ENCODE peak calls at places on chromosomes 13 and 19, in eight cellular contexts. One of them, this sample, is unnamed.
A peak's percentile ranks its signal among the peaks of the same experiment; 100 is the strongest.

GRCh38 chr19:53521373-53522202 is 16.4 kb upstream of the ZNF331 start:
- DNase-seq in esophagus muscularis mucosa: no peak
- DNase-seq in astrocyte of the spinal cord: no peak
- DNase-seq in cardiac fibroblast: no peak
- DNase-seq in right atrium auricular region: no peak
- DNase-seq in progenitor cell of endocrine pancreas: no peak
- DNase-seq in Peyer's patch: no peak
- DNase-seq in glutamatergic neuron: no peak
- DNase-seq in this sample: no peak

GRCh38 chr19:32817913-32818476 is 51.6 kb downstream of the SLC7A9 start:
- DNase-seq in Peyer's patch: no peak
- DNase-seq in astrocyte of the spinal cord: no peak
- DNase-seq in cardiac fibroblast: no peak
- DNase-seq in right atrium auricular region: no peak
- DNase-seq in glutamatergic neuron: no peak
- DNase-seq in esophagus muscularis mucosa: no peak
- DNase-seq in progenitor cell of endocrine pancreas: no peak
- DNase-seq in this sample: no peak

GRCh38 chr13:44764334-44764733 is 188.2 kb upstream of the TSC22D1 start:
- DNase-seq in cardiac fibroblast: no peak
- DNase-seq in glutamatergic neuron: no peak
- DNase-seq in astrocyte of the spinal cord: no peak
- DNase-seq in Peyer's patch: no peak
- DNase-seq in right atrium auricular region: no peak
- DNase-seq in progenitor cell of endocrine pancreas: no peak
- DNase-seq in esophagus muscularis mucosa: no peak
- DNase-seq in this sample: peak; percentile 3

GRCh38 chr13:98918771-98919170 is 59.1 kb downstream of the DOCK9 start:
- DNase-seq in progenitor cell of endocrine pancreas: no peak
- DNase-seq in Peyer's patch: no peak
- DNase-seq in esophagus muscularis mucosa: no peak
- DNase-seq in right atrium auricular region: no peak
- DNase-seq in astrocyte of the spinal cord: no peak
- DNase-seq in cardiac fibroblast: peak; percentile 35
- DNase-seq in glutamatergic neuron: no peak
- DNase-seq in this sample: no peak

GRCh38 chr13:76414320-76414719 is 471.9 kb downstream of the KCTD12 start:
- DNase-seq in Peyer's patch: no peak
- DNase-seq in progenitor cell of endocrine pancreas: no peak
- DNase-seq in esophagus muscularis mucosa: no peak
- DNase-seq in glutamatergic neuron: no peak
- DNase-seq in right atrium auricular region: no peak
- DNase-seq in cardiac fibroblast: no peak
- DNase-seq in astrocyte of the spinal cord: no peak
- DNase-seq in this sample: no peak

GRCh38 chr19:44112802-44113137 is 429 bp upstream of the ZNF225 start:
- DNase-seq in cardiac fibroblast: no peak
- DNase-seq in astrocyte of the spinal cord: no peak
- DNase-seq in esophagus muscularis mucosa: no peak
- DNase-seq in progenitor cell of endocrine pancreas: no peak
- DNase-seq in Peyer's patch: no peak
- DNase-seq in glutamatergic neuron: no peak
- DNase-seq in right atrium auricular region: no peak
- DNase-seq in this sample: no peak

GRCh38 chr19:56933014-56933705 is 92.6 kb upstream of the PEG3 start:
- DNase-seq in cardiac fibroblast: no peak
- DNase-seq in right atrium auricular region: no peak
- DNase-seq in esophagus muscularis mucosa: no peak
- DNase-seq in progenitor cell of endocrine pancreas: no peak
- DNase-seq in astrocyte of the spinal cord: no peak
- DNase-seq in glutamatergic neuron: no peak
- DNase-seq in Peyer's patch: no peak
- DNase-seq in this sample: no peak

GRCh38 chr19:8261347-8261746 is 46.8 kb downstream of the CD320 start:
- DNase-seq in progenitor cell of endocrine pancreas: no peak
- DNase-seq in astrocyte of the spinal cord: no peak
- DNase-seq in Peyer's patch: no peak
- DNase-seq in esophagus muscularis mucosa: no peak
- DNase-seq in glutamatergic neuron: no peak
- DNase-seq in right atrium auricular region: no peak
- DNase-seq in cardiac fibroblast: no peak
- DNase-seq in this sample: no peak

GRCh38 chr19:35673121-35673804 is 6.9 kb downstream of the UPK1A start:
- DNase-seq in esophagus muscularis mucosa: no peak
- DNase-seq in progenitor cell of endocrine pancreas: no peak
- DNase-seq in cardiac fibroblast: peak; percentile 74
- DNase-seq in glutamatergic neuron: peak; percentile 37
- DNase-seq in astrocyte of the spinal cord: peak; percentile 33
- DNase-seq in right atrium auricular region: peak; percentile 60
- DNase-seq in Peyer's patch: no peak
- DNase-seq in this sample: peak; percentile 25

GRCh38 chr19:43780706-43781525 is at the start of gene KCNN4:
- DNase-seq in esophagus muscularis mucosa: no peak
- DNase-seq in glutamatergic neuron: no peak
- DNase-seq in right atrium auricular region: no peak
- DNase-seq in astrocyte of the spinal cord: peak; percentile 63
- DNase-seq in progenitor cell of endocrine pancreas: no peak
- DNase-seq in Peyer's patch: peak; percentile 86
- DNase-seq in cardiac fibroblast: peak; percentile 73
- DNase-seq in this sample: no peak

GRCh38 chr13:20945952-20946383 is 43.4 kb upstream of the XPO4 start:
- DNase-seq in progenitor cell of endocrine pancreas: no peak
- DNase-seq in esophagus muscularis mucosa: no peak
- DNase-seq in cardiac fibroblast: no peak
- DNase-seq in Peyer's patch: no peak
- DNase-seq in astrocyte of the spinal cord: no peak
- DNase-seq in glutamatergic neuron: peak; percentile 31
- DNase-seq in right atrium auricular region: no peak
- DNase-seq in this sample: no peak

GRCh38 chr13:50425772-50426171 is 410.5 kb downstream of the KCNRG start:
- DNase-seq in astrocyte of the spinal cord: no peak
- DNase-seq in right atrium auricular region: no peak
- DNase-seq in esophagus muscularis mucosa: no peak
- DNase-seq in Peyer's patch: no peak
- DNase-seq in glutamatergic neuron: no peak
- DNase-seq in progenitor cell of endocrine pancreas: no peak
- DNase-seq in cardiac fibroblast: no peak
- DNase-seq in this sample: no peak

GRCh38 chr19:48511800-48512503 is at the start of gene LMTK3:
- DNase-seq in glutamatergic neuron: peak; percentile 85
- DNase-seq in esophagus muscularis mucosa: no peak
- DNase-seq in Peyer's patch: peak; percentile 77
- DNase-seq in astrocyte of the spinal cord: no peak
- DNase-seq in progenitor cell of endocrine pancreas: no peak
- DNase-seq in right atrium auricular region: no peak
- DNase-seq in cardiac fibroblast: peak; percentile 25
- DNase-seq in this sample: no peak

GRCh38 chr13:57748096-57748495 is 116.6 kb downstream of the PCDH17 start:
- DNase-seq in progenitor cell of endocrine pancreas: no peak
- DNase-seq in Peyer's patch: no peak
- DNase-seq in astrocyte of the spinal cord: no peak
- DNase-seq in right atrium auricular region: no peak
- DNase-seq in cardiac fibroblast: peak; percentile 58
- DNase-seq in glutamatergic neuron: no peak
- DNase-seq in esophagus muscularis mucosa: no peak
- DNase-seq in this sample: no peak

GRCh38 chr13:46341112-46341711 is 45.8 kb downstream of the RUBCNL start:
- DNase-seq in cardiac fibroblast: peak; percentile 92
- DNase-seq in esophagus muscularis mucosa: no peak
- DNase-seq in Peyer's patch: no peak
- DNase-seq in progenitor cell of endocrine pancreas: no peak
- DNase-seq in glutamatergic neuron: no peak
- DNase-seq in astrocyte of the spinal cord: peak; percentile 90
- DNase-seq in right atrium auricular region: peak; percentile 52
- DNase-seq in this sample: no peak

GRCh38 chr13:39527301-39527700 is 75.7 kb downstream of the LHFPL6 start:
- DNase-seq in right atrium auricular region: no peak
- DNase-seq in astrocyte of the spinal cord: no peak
- DNase-seq in cardiac fibroblast: no peak
- DNase-seq in glutamatergic neuron: no peak
- DNase-seq in progenitor cell of endocrine pancreas: no peak
- DNase-seq in esophagus muscularis mucosa: no peak
- DNase-seq in Peyer's patch: no peak
- DNase-seq in this sample: no peak

GRCh38 chr13:31894931-31895330 is 136.6 kb upstream of the FRY start:
- DNase-seq in astrocyte of the spinal cord: no peak
- DNase-seq in glutamatergic neuron: no peak
- DNase-seq in Peyer's patch: no peak
- DNase-seq in esophagus muscularis mucosa: no peak
- DNase-seq in cardiac fibroblast: no peak
- DNase-seq in right atrium auricular region: no peak
- DNase-seq in progenitor cell of endocrine pancreas: no peak
- DNase-seq in this sample: no peak

GRCh38 chr19:18481505-18482222 is 40.2 kb downstream of the ELL start:
- DNase-seq in glutamatergic neuron: no peak
- DNase-seq in right atrium auricular region: no peak
- DNase-seq in cardiac fibroblast: no peak
- DNase-seq in astrocyte of the spinal cord: no peak
- DNase-seq in progenitor cell of endocrine pancreas: no peak
- DNase-seq in Peyer's patch: no peak
- DNase-seq in esophagus muscularis mucosa: no peak
- DNase-seq in this sample: no peak

GRCh38 chr19:18486746-18487145 is 35.1 kb downstream of the ELL start:
- DNase-seq in progenitor cell of endocrine pancreas: no peak
- DNase-seq in glutamatergic neuron: no peak
- DNase-seq in astrocyte of the spinal cord: no peak
- DNase-seq in right atrium auricular region: no peak
- DNase-seq in Peyer's patch: no peak
- DNase-seq in esophagus muscularis mucosa: no peak
- DNase-seq in cardiac fibroblast: no peak
- DNase-seq in this sample: no peak

GRCh38 chr19:18487576-18488402 is 34.1 kb downstream of the ELL start:
- DNase-seq in glutamatergic neuron: no peak
- DNase-seq in esophagus muscularis mucosa: no peak
- DNase-seq in Peyer's patch: no peak
- DNase-seq in right atrium auricular region: no peak
- DNase-seq in astrocyte of the spinal cord: no peak
- DNase-seq in progenitor cell of endocrine pancreas: no peak
- DNase-seq in cardiac fibroblast: no peak
- DNase-seq in this sample: no peak

GRCh38 chr19:18483119-18483518 is 38.8 kb downstream of the ELL start:
- DNase-seq in Peyer's patch: no peak
- DNase-seq in progenitor cell of endocrine pancreas: no peak
- DNase-seq in right atrium auricular region: no peak
- DNase-seq in cardiac fibroblast: no peak
- DNase-seq in glutamatergic neuron: no peak
- DNase-seq in astrocyte of the spinal cord: no peak
- DNase-seq in esophagus muscularis mucosa: no peak
- DNase-seq in this sample: no peak

GRCh38 chr19:18484992-18485391 is 36.9 kb downstream of the ELL start:
- DNase-seq in progenitor cell of endocrine pancreas: no peak
- DNase-seq in cardiac fibroblast: no peak
- DNase-seq in astrocyte of the spinal cord: no peak
- DNase-seq in right atrium auricular region: no peak
- DNase-seq in glutamatergic neuron: no peak
- DNase-seq in esophagus muscularis mucosa: no peak
- DNase-seq in Peyer's patch: no peak
- DNase-seq in this sample: no peak
- TF ChIP-seq CTCF in progenitor cell of endocrine pancreas: no peak
- TF ChIP-seq CTCF in cardiac fibroblast: no peak
- TF ChIP-seq CTCF in astrocyte of the spinal cord: no peak
- TF ChIP-seq CTCF in right atrium auricular region: no peak
- TF ChIP-seq CTCF in glutamatergic neuron: no peak
- TF ChIP-seq CTCF in esophagus muscularis mucosa: no peak
- TF ChIP-seq CTCF in Peyer's patch: peak; percentile 9
- TF ChIP-seq CTCF in this sample: no peak

GRCh38 chr19:30968841-30969399 is 380.3 kb downstream of the TSHZ3 start:
- DNase-seq in cardiac fibroblast: no peak
- DNase-seq in progenitor cell of endocrine pancreas: no peak
- DNase-seq in glutamatergic neuron: no peak
- DNase-seq in astrocyte of the spinal cord: no peak
- DNase-seq in right atrium auricular region: no peak
- DNase-seq in esophagus muscularis mucosa: no peak
- DNase-seq in Peyer's patch: no peak
- DNase-seq in this sample: no peak

GRCh38 chr19:30969586-30969985 is 379.6 kb downstream of the TSHZ3 start:
- DNase-seq in Peyer's patch: no peak
- DNase-seq in progenitor cell of endocrine pancreas: no peak
- DNase-seq in esophagus muscularis mucosa: no peak
- DNase-seq in right atrium auricular region: no peak
- DNase-seq in cardiac fibroblast: no peak
- DNase-seq in astrocyte of the spinal cord: no peak
- DNase-seq in glutamatergic neuron: no peak
- DNase-seq in this sample: no peak

GRCh38 chr19:30968210-30968609 is 381.0 kb downstream of the TSHZ3 start:
- DNase-seq in astrocyte of the spinal cord: no peak
- DNase-seq in Peyer's patch: no peak
- DNase-seq in esophagus muscularis mucosa: peak; percentile 64
- DNase-seq in right atrium auricular region: no peak
- DNase-seq in progenitor cell of endocrine pancreas: no peak
- DNase-seq in glutamatergic neuron: no peak
- DNase-seq in cardiac fibroblast: peak; percentile 3
- DNase-seq in this sample: no peak
- TF ChIP-seq CTCF in astrocyte of the spinal cord: no peak
- TF ChIP-seq CTCF in Peyer's patch: no peak
- TF ChIP-seq CTCF in esophagus muscularis mucosa: no peak
- TF ChIP-seq CTCF in right atrium auricular region: no peak
- TF ChIP-seq CTCF in progenitor cell of endocrine pancreas: no peak
- TF ChIP-seq CTCF in glutamatergic neuron: no peak
- TF ChIP-seq CTCF in cardiac fibroblast: no peak
- TF ChIP-seq CTCF in this sample: no peak

GRCh38 chr19:1258161-1258492 is 9.7 kb downstream of the MIDN start:
- DNase-seq in progenitor cell of endocrine pancreas: no peak
- DNase-seq in astrocyte of the spinal cord: no peak
- DNase-seq in cardiac fibroblast: no peak
- DNase-seq in esophagus muscularis mucosa: no peak
- DNase-seq in right atrium auricular region: no peak
- DNase-seq in glutamatergic neuron: no peak
- DNase-seq in Peyer's patch: no peak
- DNase-seq in this sample: no peak

GRCh38 chr19:1259206-1259872 is 9.8 kb upstream of the CIRBP start:
- DNase-seq in astrocyte of the spinal cord: peak; percentile 58
- DNase-seq in esophagus muscularis mucosa: no peak
- DNase-seq in progenitor cell of endocrine pancreas: no peak
- DNase-seq in right atrium auricular region: no peak
- DNase-seq in Peyer's patch: peak; percentile 90
- DNase-seq in glutamatergic neuron: peak; percentile 68
- DNase-seq in cardiac fibroblast: peak; percentile 71
- DNase-seq in this sample: no peak

GRCh38 chr19:1259873-1260748 is 9.0 kb upstream of the CIRBP start:
- DNase-seq in cardiac fibroblast: peak; percentile 48
- DNase-seq in progenitor cell of endocrine pancreas: no peak
- DNase-seq in astrocyte of the spinal cord: no peak
- DNase-seq in esophagus muscularis mucosa: no peak
- DNase-seq in right atrium auricular region: no peak
- DNase-seq in glutamatergic neuron: no peak
- DNase-seq in Peyer's patch: peak; percentile 74
- DNase-seq in this sample: no peak

GRCh38 chr19:1257475-1258160 is 9.2 kb downstream of the MIDN start:
- DNase-seq in esophagus muscularis mucosa: no peak
- DNase-seq in progenitor cell of endocrine pancreas: no peak
- DNase-seq in cardiac fibroblast: peak; percentile 9
- DNase-seq in right atrium auricular region: no peak
- DNase-seq in glutamatergic neuron: no peak
- DNase-seq in Peyer's patch: no peak
- DNase-seq in astrocyte of the spinal cord: no peak
- DNase-seq in this sample: no peak

GRCh38 chr19:1258707-1259205 is 10.4 kb downstream of the MIDN start:
- DNase-seq in esophagus muscularis mucosa: no peak
- DNase-seq in cardiac fibroblast: no peak
- DNase-seq in progenitor cell of endocrine pancreas: no peak
- DNase-seq in astrocyte of the spinal cord: no peak
- DNase-seq in right atrium auricular region: no peak
- DNase-seq in glutamatergic neuron: no peak
- DNase-seq in Peyer's patch: no peak
- DNase-seq in this sample: no peak
- TF ChIP-seq CTCF in esophagus muscularis mucosa: peak; percentile 6
- TF ChIP-seq CTCF in cardiac fibroblast: peak; percentile 3
- TF ChIP-seq CTCF in progenitor cell of endocrine pancreas: no peak
- TF ChIP-seq CTCF in astrocyte of the spinal cord: no peak
- TF ChIP-seq CTCF in right atrium auricular region: no peak
- TF ChIP-seq CTCF in glutamatergic neuron: no peak
- TF ChIP-seq CTCF in Peyer's patch: peak; percentile 8
- TF ChIP-seq CTCF in this sample: no peak

GRCh38 chr13:51584731-51585191 is 499 bp downstream of the WDFY2 start:
- DNase-seq in right atrium auricular region: peak; percentile 74
- DNase-seq in Peyer's patch: peak; percentile 61
- DNase-seq in astrocyte of the spinal cord: peak; percentile 65
- DNase-seq in esophagus muscularis mucosa: no peak
- DNase-seq in cardiac fibroblast: peak; percentile 58
- DNase-seq in progenitor cell of endocrine pancreas: peak; percentile 53
- DNase-seq in glutamatergic neuron: peak; percentile 69
- DNase-seq in this sample: peak; percentile 53
- TF ChIP-seq CTCF in right atrium auricular region: no peak
- TF ChIP-seq CTCF in Peyer's patch: peak; percentile 6
- TF ChIP-seq CTCF in astrocyte of the spinal cord: peak; percentile 23
- TF ChIP-seq CTCF in esophagus muscularis mucosa: no peak
- TF ChIP-seq CTCF in cardiac fibroblast: no peak
- TF ChIP-seq CTCF in progenitor cell of endocrine pancreas: no peak
- TF ChIP-seq CTCF in glutamatergic neuron: no peak
- TF ChIP-seq CTCF in this sample: peak; percentile 21

This sample was measured in neural crest cell.